ENCODE peak calls at places on chromosomes 2 and 18, in ten cellular contexts. R is WTC11, P is chondrocyte, X is psoas muscle, L is astrocyte of the spinal cord, E is foreskin fibroblast, U is NB4, T is right lobe of liver, G is fibroblast of lung, S is dorsolateral prefrontal cortex. J is an unnamed sample.

GRCh38 chr2:101883860-101884259 is 107.9 kb upstream of the IL1R2 start:
- DNase-seq in R (no peak), P (no peak), X (no peak), L (peak; percentile 54), E (peak; percentile 35), U (peak; percentile 76), T (no peak), G (peak; percentile 79), S (no peak), J (no peak)

GRCh38 chr2:111705711-111706323 is 178.2 kb downstream of the ANAPC1 start:
- DNase-seq in R (peak; percentile 53), P (no peak), X (peak; percentile 53), L (peak; percentile 98), E (peak; percentile 75), U (peak; percentile 98), T (peak; percentile 27), G (peak; percentile 97), S (no peak), J (no peak)

GRCh38 chr18:21855432-21855831 is 114.8 kb downstream of the MIB1 start:
- DNase-seq in R (no peak), P (no peak), X (no peak), L (no peak), E (no peak), U (no peak), T (no peak), G (no peak), S (no peak), J (no peak)

GRCh38 chr2:112941753-112942653 is 31.0 kb downstream of the IL37 start:
- DNase-seq in R (peak; percentile 89), P (no peak), X (peak; percentile 27), L (peak; percentile 73), E (peak; percentile 48), U (peak; percentile 81), T (peak; percentile 83), G (peak; percentile 77), S (peak; percentile 46), J (peak; percentile 81)

GRCh38 chr2:237434916-237435315 is 21.0 kb upstream of the COL6A3 start:
- DNase-seq in R (no peak), P (no peak), X (no peak), L (peak; percentile 85), E (no peak), U (peak; percentile 88), T (no peak), G (no peak), S (no peak), J (no peak)

GRCh38 chr18:76824136-76824676 is 1.8 kb downstream of the ZNF236 start:
- DNase-seq in R (no peak), P (no peak), X (no peak), L (no peak), E (no peak), U (no peak), T (no peak), G (no peak), S (no peak), J (no peak)

GRCh38 chr2:215171151-215171550 is 32.7 kb upstream of the ABCA12 start:
- DNase-seq in R (no peak), P (no peak), X (no peak), L (peak; percentile 3), E (no peak), U (peak; percentile 25), T (no peak), G (peak; percentile 12), S (no peak), J (no peak)

GRCh38 chr2:101762451-101763171 is 65.1 kb downstream of the MAP4K4 start:
- DNase-seq in R (peak; percentile 13), P (no peak), X (no peak), L (no peak), E (no peak), U (no peak), T (no peak), G (no peak), S (no peak), J (no peak)

GRCh38 chr18:39424261-39424660 is 1858.7 kb upstream of the CELF4 start:
- DNase-seq in R (no peak), P (no peak), X (no peak), L (no peak), E (no peak), U (no peak), T (no peak), G (peak; percentile 88), S (no peak), J (no peak)

GRCh38 chr2:166128156-166128505 is 311 bp upstream of the SCN1A start:
- DNase-seq in R (no peak), P (no peak), X (no peak), L (no peak), E (no peak), U (no peak), T (no peak), G (no peak), S (no peak), J (no peak)

GRCh38 chr2:166126014-166126639 is 1.7 kb downstream of the SCN1A start:
- DNase-seq in R (no peak), P (no peak), X (no peak), L (peak; percentile 14), E (peak; percentile 28), U (no peak), T (no peak), G (peak; percentile 26), S (no peak), J (no peak)

GRCh38 chr2:166125557-166125956 is 2.3 kb downstream of the SCN1A start:
- DNase-seq in R (no peak), P (no peak), X (no peak), L (no peak), E (no peak), U (no peak), T (no peak), G (no peak), S (no peak), J (no peak)

DNA sequence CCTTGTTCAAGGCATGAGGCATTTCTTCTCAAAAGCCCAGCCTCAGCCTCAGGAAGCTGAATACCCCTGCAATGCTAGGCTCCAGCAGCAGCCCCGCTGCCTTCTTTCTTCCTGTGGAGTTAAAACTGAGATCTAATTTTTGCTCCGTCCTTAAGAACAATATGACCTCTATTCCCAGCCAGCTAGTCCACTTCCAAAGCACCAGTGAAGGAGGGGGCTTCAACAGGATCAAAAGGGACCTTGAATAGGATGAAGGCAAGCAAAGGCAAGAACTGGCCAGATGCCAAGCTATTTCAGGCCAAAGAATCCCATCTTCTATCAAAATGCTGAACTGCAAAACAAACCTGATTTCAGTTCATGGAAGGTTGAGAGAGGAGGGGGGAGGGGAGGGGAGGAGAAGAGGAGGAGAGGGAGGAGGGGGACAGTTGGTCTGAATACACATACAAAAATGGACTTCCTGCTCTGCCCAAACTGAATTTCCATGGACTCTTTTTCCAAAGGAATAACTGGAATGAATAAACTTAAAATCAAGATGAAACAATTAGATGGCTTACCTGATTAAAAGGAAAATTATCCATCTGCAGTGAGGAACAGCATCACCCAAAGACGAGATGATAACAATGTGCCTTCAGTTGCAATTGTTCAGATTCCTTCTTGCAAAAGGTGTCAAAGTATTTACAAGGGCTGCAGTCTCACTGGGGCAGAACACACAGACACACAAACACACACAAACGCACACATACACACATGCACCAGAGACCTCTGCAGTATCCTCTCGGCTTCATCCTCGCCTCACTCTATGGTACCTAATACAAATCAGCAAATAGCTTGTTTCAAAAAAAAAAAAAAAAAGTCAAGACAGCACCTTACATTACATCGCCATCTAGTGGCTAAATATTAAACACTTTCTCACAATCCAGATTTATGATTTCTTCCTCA is at the start of gene SCN1A:
- DNase-seq in R (no peak), P (no peak), X (no peak), L (peak; percentile 62), E (no peak), U (peak; percentile 48), T (no peak), G (peak; percentile 70), S (peak; percentile 21), J (no peak)
- TF ChIP-seq CTCF in R (peak; percentile 56), P (peak; percentile 89), X (peak; percentile 66), L (peak; percentile 47), E (peak; percentile 45), U (peak; percentile 21), T (peak; percentile 63), G (peak; percentile 30), S (peak; percentile 72), J (peak; percentile 51)

GRCh38 chr2:58699412-58699811 is 458.3 kb upstream of the FANCL start:
- DNase-seq in R (no peak), P (no peak), X (no peak), L (no peak), E (no peak), U (no peak), T (no peak), G (no peak), S (no peak), J (no peak)

GRCh38 chr2:58698610-58699009 is 457.5 kb upstream of the FANCL start:
- DNase-seq in R (no peak), P (no peak), X (no peak), L (no peak), E (no peak), U (no peak), T (no peak), G (no peak), S (no peak), J (no peak)

GRCh38 chr2:58702302-58702696 is 461.2 kb upstream of the FANCL start:
- DNase-seq in R (no peak), P (no peak), X (no peak), L (peak; percentile 84), E (no peak), U (no peak), T (no peak), G (no peak), S (no peak), J (no peak)

GRCh38 chr2:58700621-58701020 is 459.5 kb upstream of the FANCL start:
- DNase-seq in R (no peak), P (no peak), X (no peak), L (no peak), E (no peak), U (no peak), T (no peak), G (no peak), S (no peak), J (no peak)

GRCh38 chr2:58701688-58702301 is 460.7 kb upstream of the FANCL start:
- DNase-seq in R (no peak), P (no peak), X (no peak), L (peak; percentile 12), E (no peak), U (no peak), T (no peak), G (no peak), S (no peak), J (no peak)
- TF ChIP-seq CTCF in R (no peak), P (no peak), X (no peak), L (no peak), E (no peak), U (no peak), T (no peak), G (no peak), S (no peak), J (no peak)

GRCh38 chr2:96864343-96865091 is 5.4 kb downstream of the SEMA4C start:
- DNase-seq in R (no peak), P (no peak), X (no peak), L (no peak), E (no peak), U (no peak), T (peak; percentile 90), G (no peak), S (peak; percentile 89), J (peak; percentile 85)
- TF ChIP-seq CTCF in R (no peak), P (no peak), X (no peak), L (no peak), E (no peak), U (no peak), T (no peak), G (no peak), S (no peak), J (no peak)

DNA sequence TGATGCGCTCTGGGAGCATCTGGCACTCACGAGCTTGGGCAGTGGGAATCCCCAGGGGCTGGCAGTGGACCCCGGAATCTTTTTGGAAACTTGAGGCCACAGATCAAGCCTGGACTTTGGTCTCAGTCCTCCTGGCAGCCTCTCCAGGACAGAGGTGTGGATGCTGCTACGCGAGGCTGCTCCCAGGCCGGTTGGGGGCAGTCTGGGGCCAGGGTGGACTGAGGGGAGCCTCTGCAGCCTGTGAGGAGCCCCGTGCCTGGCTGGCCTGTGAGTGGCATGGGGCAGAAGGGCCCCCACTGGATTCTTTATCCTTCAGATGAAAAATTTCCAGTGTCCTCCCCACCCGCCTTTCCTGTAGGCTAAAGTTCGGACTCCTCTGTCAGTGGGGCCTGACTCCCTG is 12.7 kb upstream of the DES start:
- DNase-seq in R (peak; percentile 63), P (peak; percentile 49), X (peak; percentile 75), L (no peak), E (no peak), U (no peak), T (no peak), G (no peak), S (no peak), J (no peak)
- TF ChIP-seq CTCF in R (no peak), P (peak; percentile 37), X (peak; percentile 42), L (peak; percentile 38), E (no peak), U (no peak), T (no peak), G (no peak), S (no peak), J (no peak)

J was measured in stomach.